ENCODE peak calls at places on chromosomes 13 and 19, in six cellular contexts. L is glutamatergic neuron, U is breast epithelium, N is H54, P is HepG2, Y is AG08396. D is an unnamed sample.

GRCh38 chr13:82010780-82011179 is 1669.9 kb upstream of the SPRY2 start:
- DNase-seq in L (no peak), U (no peak), N (no peak), P (no peak), Y (no peak), D (no peak)

GRCh38 chr19:23351806-23352205 is 43.5 kb downstream of the ZNF91 start:
- DNase-seq in L (no peak), U (no peak), N (no peak), P (no peak), Y (no peak), D (no peak)

GRCh38 chr19:44903602-44904425 is 1.8 kb upstream of the APOE start:
- DNase-seq in L (peak), U (peak), N (no peak), P (peak), Y (peak), D (no peak)

GRCh38 chr13:77513719-77514335 is 21.7 kb upstream of the SCEL start:
- DNase-seq in L (no peak), U (no peak), N (no peak), P (no peak), Y (no peak), D (no peak)

GRCh38 chr13:50594276-50594970 is 249.1 kb downstream of the DLEU7 start:
- DNase-seq in L (peak), U (no peak), N (no peak), P (peak), Y (no peak), D (no peak)

GRCh38 chr19:17306285-17306714 is 628 bp downstream of the MRPL34 start:
- DNase-seq in L (no peak), U (no peak), N (no peak), P (no peak), Y (no peak), D (no peak)

GRCh38 chr19:48558018-48558684 is 6.2 kb downstream of the SULT2B1 start:
- DNase-seq in L (no peak), U (no peak), N (no peak), P (peak), Y (peak), D (no peak)

GRCh38 chr19:30049226-30049625 is 107.2 kb downstream of the URI1 start:
- DNase-seq in L (no peak), U (no peak), N (no peak), P (no peak), Y (no peak), D (no peak)

GRCh38 chr19:4993683-4994082 is 24.8 kb downstream of the KDM4B start:
- DNase-seq in L (no peak), U (no peak), N (no peak), P (no peak), Y (no peak), D (no peak)

GRCh38 chr19:34145741-34146202 is 26.5 kb upstream of the LSM14A start:
- DNase-seq in L (peak), U (no peak), N (peak), P (peak), Y (peak), D (no peak)

GRCh38 chr13:79735228-79735627 is 254.3 kb downstream of the NDFIP2 start:
- DNase-seq in L (no peak), U (no peak), N (no peak), P (no peak), Y (no peak), D (no peak)

GRCh38 chr13:107993239-107993948 is 221.9 kb downstream of the LIG4 start:
- DNase-seq in L (no peak), U (no peak), N (no peak), P (no peak), Y (no peak), D (no peak)

GRCh38 chr19:5628470-5628869 is 5.6 kb downstream of the SAFB start:
- DNase-seq in L (no peak), U (no peak), N (no peak), P (no peak), Y (peak), D (no peak)

GRCh38 chr13:83825676-83826075 is 56.6 kb downstream of the SLITRK1 start:
- DNase-seq in L (no peak), U (no peak), N (no peak), P (no peak), Y (no peak), D (no peak)